ENCODE peak calls at places on chromosomes 1 and 21, in five cellular contexts. P is HT1080, X is colonic mucosa, U is kidney glomerular epithelial cell, H is GM19239. D is an unnamed sample.
A peak's percentile ranks its signal among the peaks of the same experiment; 100 is the strongest.

GRCh38 chr1:234206651-234207284 is 166.5 kb upstream of the COA6 start:
- DNase-seq in P (peak; percentile 95), X (no peak), U (peak; percentile 46), H (no peak), D (peak; percentile 84)

GRCh38 chr1:42144336-42145189 is 8.6 kb upstream of the GUCA2B start:
- DNase-seq in P (no peak), X (no peak), U (no peak), H (no peak), D (no peak)

GRCh38 chr1:201344206-201345080 is 33.0 kb downstream of the TNNT2 start:
- DNase-seq in P (no peak), X (no peak), U (no peak), H (no peak), D (no peak)

GRCh38 chr1:24970399-24970753 is 40.3 kb upstream of the RUNX3 start:
- DNase-seq in P (peak; percentile 84), X (no peak), U (no peak), H (no peak), D (no peak)

GRCh38 chr21:33780631-33781030 is 135.0 kb downstream of the ATP5PO start:
- DNase-seq in P (no peak), X (no peak), U (no peak), H (no peak), D (no peak)

GRCh38 chr1:194295690-194296089 is 1109.3 kb upstream of the B3GALT2 start:
- DNase-seq in P (peak; percentile 11), X (peak; percentile 32), U (peak; percentile 66), H (no peak), D (peak; percentile 62)

GRCh38 chr1:16151200-16151708 is 4.6 kb downstream of the EPHA2 start:
- DNase-seq in P (peak; percentile 63), X (no peak), U (no peak), H (no peak), D (no peak)

GRCh38 chr1:16162163-16162822 is 6.4 kb upstream of the EPHA2 start:
- DNase-seq in P (no peak), X (peak; percentile 62), U (no peak), H (no peak), D (no peak)

GRCh38 chr1:68320349-68320748 is 88.0 kb upstream of the WLS start:
- DNase-seq in P (no peak), X (no peak), U (no peak), H (no peak), D (no peak)

GRCh38 chr1:193104496-193104905 is 713 bp downstream of the GLRX2 start:
- DNase-seq in P (no peak), X (peak; percentile 58), U (no peak), H (no peak), D (peak; percentile 72)

GRCh38 chr1:66168467-66168887 is 365.5 kb upstream of the SGIP1 start:
- DNase-seq in P (peak; percentile 47), X (no peak), U (peak; percentile 28), H (no peak), D (no peak)

GRCh38 chr1:81449786-81450185 is 350.9 kb upstream of the ADGRL2 start:
- DNase-seq in P (peak; percentile 20), X (no peak), U (no peak), H (no peak), D (no peak)

GRCh38 chr21:45857761-45858160 is 123.8 kb upstream of the COL6A1 start:
- DNase-seq in P (no peak), X (no peak), U (no peak), H (no peak), D (no peak)

GRCh38 chr1:17185485-17185860 is 19.5 kb upstream of the PADI1 start:
- DNase-seq in P (no peak), X (no peak), U (no peak), H (no peak), D (no peak)